ENCODE peak calls at places on chromosome 6, in seven cellular contexts. V, P, W, U, S, H and X are unnamed samples.

GRCh38 chr6:168088161-168089106 is 9.4 kb upstream of the FRMD1 start:
- ATAC-seq in V (no peak), P (peak; percentile 56), W (peak; percentile 82), U (no peak), S (no peak), H (peak; percentile 41), X (peak; percentile 67)

GRCh38 chr6:132684998-132685397 is 26.0 kb upstream of the TAAR1 start:
- ATAC-seq in V (no peak), P (no peak), W (no peak), U (no peak), S (no peak), H (peak; percentile 61), X (no peak)

GRCh38 chr6:30184417-30185031 is 21.2 kb downstream of the TRIM15 start:
- ATAC-seq in V (no peak), P (peak; percentile 31), W (no peak), U (no peak), S (no peak), H (peak; percentile 11), X (no peak)

GRCh38 chr6:161548713-161549112 is 274.9 kb upstream of the AGPAT4 start:
- ATAC-seq in V (no peak), P (no peak), W (no peak), U (no peak), S (no peak), H (no peak), X (no peak)

GRCh38 chr6:44676246-44676790 is 288.8 kb downstream of the CDC5L start:
- ATAC-seq in V (peak; percentile 24), P (no peak), W (no peak), U (no peak), S (no peak), H (no peak), X (no peak)

GRCh38 chr6:12354499-12354898 is 64.3 kb downstream of the EDN1 start:
- ATAC-seq in V (no peak), P (no peak), W (no peak), U (peak; percentile 77), S (no peak), H (peak; percentile 49), X (peak; percentile 80)

GRCh38 chr6:34083227-34083889 is 62.5 kb downstream of the GRM4 start:
- ATAC-seq in V (no peak), P (no peak), W (no peak), U (no peak), S (no peak), H (no peak), X (no peak)

GRCh38 chr6:28673800-28674671 is 148.4 kb downstream of the GPX5 start:
- ATAC-seq in V (no peak), P (peak; percentile 98), W (peak; percentile 86), U (peak; percentile 77), S (peak; percentile 94), H (no peak), X (no peak)

GRCh38 chr6:150624199-150624598 is 24.5 kb downstream of the PLEKHG1 start:
- ATAC-seq in V (no peak), P (no peak), W (no peak), U (no peak), S (no peak), H (no peak), X (no peak)

GRCh38 chr6:165777680-165778079 is 114.6 kb upstream of the PDE10A start:
- ATAC-seq in V (peak; percentile 79), P (no peak), W (peak; percentile 88), U (peak; percentile 34), S (peak; percentile 60), H (no peak), X (no peak)

GRCh38 chr6:107867302-107867615 is 43.1 kb upstream of the SCML4 start:
- ATAC-seq in V (peak; percentile 50), P (peak; percentile 52), W (peak; percentile 51), U (peak; percentile 35), S (peak; percentile 69), H (no peak), X (no peak)

GRCh38 chr6:106056060-106056737 is 29.9 kb upstream of the PRDM1 start:
- ATAC-seq in V (peak; percentile 57), P (no peak), W (no peak), U (no peak), S (no peak), H (no peak), X (no peak)

GRCh38 chr6:145844933-145845531 is 30.4 kb upstream of the FBXO30 start:
- ATAC-seq in V (peak; percentile 68), P (no peak), W (no peak), U (no peak), S (no peak), H (no peak), X (no peak)

GRCh38 chr6:53465732-53466131 is 79.2 kb downstream of the GCLC start:
- ATAC-seq in V (no peak), P (no peak), W (peak; percentile 87), U (no peak), S (no peak), H (peak; percentile 15), X (peak; percentile 49)

GRCh38 chr6:8494730-8495129 is 59.4 kb upstream of the SLC35B3 start:
- ATAC-seq in V (no peak), P (no peak), W (no peak), U (peak; percentile 21), S (no peak), H (no peak), X (no peak)

GRCh38 chr6:152206072-152206818 is 398.8 kb downstream of the ESR1 start:
- ATAC-seq in V (peak; percentile 87), P (no peak), W (peak; percentile 60), U (peak; percentile 55), S (peak; percentile 78), H (no peak), X (peak; percentile 48)

GRCh38 chr6:105038259-105038658 is 81.4 kb downstream of the LIN28B start:
- ATAC-seq in V (peak; percentile 69), P (no peak), W (peak; percentile 50), U (peak; percentile 35), S (peak; percentile 47), H (no peak), X (peak; percentile 71)

GRCh38 chr6:97630592-97630991 is 347.6 kb upstream of the MMS22L start:
- ATAC-seq in V (no peak), P (no peak), W (no peak), U (no peak), S (no peak), H (no peak), X (no peak)

GRCh38 chr6:143362192-143362558 is 88.3 kb downstream of the ADAT2 start:
- ATAC-seq in V (no peak), P (no peak), W (no peak), U (no peak), S (no peak), H (no peak), X (no peak)

DNA sequence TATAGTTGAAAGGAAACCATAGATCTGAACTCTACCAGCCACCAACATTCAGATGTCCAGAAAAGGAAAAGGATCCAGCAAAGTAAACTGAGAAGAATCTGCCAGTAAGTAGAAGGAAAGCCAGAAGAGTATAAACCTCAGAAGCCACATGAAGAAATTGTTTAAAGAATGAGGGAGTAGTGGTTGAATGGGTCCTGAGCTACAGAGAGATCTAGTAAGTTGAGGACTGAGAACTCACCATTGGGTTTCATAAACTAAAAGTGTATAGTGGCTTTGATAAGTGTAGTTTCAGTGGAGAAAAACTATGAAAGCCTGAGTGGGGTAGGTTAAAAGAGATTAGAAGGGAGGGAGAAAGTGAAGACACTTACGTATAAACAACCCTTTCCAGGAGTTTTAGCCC is 32.0 kb upstream of the SUMO4 start:
- ATAC-seq in V (no peak), P (no peak), W (no peak), U (peak; percentile 78), S (no peak), H (no peak), X (no peak)
- H3K4me1 ChIP-seq in V (peaks cover 11% of the 10 kb centered on the region), P (no peaks in the 10 kb centered on the region), W (peaks cover 18% of the 10 kb centered on the region), U (peaks cover 32% of the 10 kb centered on the region), S (peaks cover 6% of the 10 kb centered on the region), H (peaks cover 10% of the 10 kb centered on the region), X (peaks cover 53% of the 10 kb centered on the region)

DNA sequence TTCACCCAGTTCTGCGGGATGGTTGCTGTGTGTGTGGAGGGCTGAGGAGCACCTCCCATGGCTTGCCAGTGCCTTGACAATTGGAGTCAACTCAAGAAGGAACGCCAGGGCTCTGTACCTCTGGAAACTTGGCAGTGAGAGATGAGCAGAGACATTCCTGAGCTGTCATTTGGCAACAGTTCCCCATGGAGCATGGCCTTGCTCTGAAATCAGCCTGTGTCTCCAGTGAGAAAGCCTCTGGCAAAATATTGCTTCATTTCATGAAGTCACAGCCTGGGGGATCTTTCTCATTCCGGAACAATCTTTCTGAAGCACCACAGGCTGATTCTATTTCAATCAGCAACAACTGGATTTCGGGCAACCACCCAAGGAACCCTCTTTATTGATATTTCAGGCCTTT is 52.2 kb upstream of the FNDC1 start:
- ATAC-seq in V (no peak), P (no peak), W (no peak), U (no peak), S (no peak), H (peak; percentile 45), X (peak; percentile 84)
- TF ChIP-seq POLR2AphosphoS5 in V (no peak), P (no peak), W (no peak), U (no peak), S (no peak), H (no peak), X (no peak)

GRCh38 chr6:129665555-129665954 is 44.4 kb downstream of the ARHGAP18 start:
- ATAC-seq in V (no peak), P (no peak), W (no peak), U (no peak), S (no peak), H (no peak), X (no peak)

GRCh38 chr6:129671442-129672344 is 38.3 kb downstream of the ARHGAP18 start:
- ATAC-seq in V (peak; percentile 82), P (no peak), W (peak; percentile 78), U (peak; percentile 89), S (peak; percentile 67), H (peak; percentile 85), X (peak; percentile 41)

GRCh38 chr6:129670634-129671033 is 39.3 kb downstream of the ARHGAP18 start:
- ATAC-seq in V (no peak), P (no peak), W (no peak), U (no peak), S (no peak), H (no peak), X (no peak)

GRCh38 chr6:129667034-129667433 is 42.9 kb downstream of the ARHGAP18 start:
- ATAC-seq in V (no peak), P (no peak), W (no peak), U (no peak), S (no peak), H (no peak), X (no peak)

GRCh38 chr6:129667621-129668020 is 42.4 kb downstream of the ARHGAP18 start:
- ATAC-seq in V (peak; percentile 64), P (no peak), W (no peak), U (no peak), S (no peak), H (no peak), X (no peak)
- H3K27ac ChIP-seq in V (peak overlapping the region; percentile 6), P (no peak overlapping the region), W (no peak overlapping the region), U (no peak overlapping the region), S (peak overlapping the region; percentile 87), H (no peak overlapping the region), X (no peak overlapping the region)

GRCh38 chr6:87741001-87741650 is 39.1 kb upstream of the AKIRIN2 start:
- ATAC-seq in V (peak; percentile 60), P (no peak), W (no peak), U (no peak), S (no peak), H (no peak), X (no peak)

GRCh38 chr6:87736809-87737540 is 34.9 kb upstream of the AKIRIN2 start:
- ATAC-seq in V (no peak), P (no peak), W (no peak), U (peak; percentile 69), S (no peak), H (no peak), X (no peak)

GRCh38 chr6:87737948-87738347 is 35.9 kb upstream of the AKIRIN2 start:
- ATAC-seq in V (peak; percentile 32), P (no peak), W (no peak), U (peak; percentile 74), S (no peak), H (no peak), X (no peak)

GRCh38 chr6:87742106-87742505 is 40.1 kb upstream of the AKIRIN2 start:
- ATAC-seq in V (peak; percentile 68), P (no peak), W (no peak), U (peak; percentile 81), S (no peak), H (peak; percentile 41), X (no peak)

GRCh38 chr6:87738673-87739225 is 36.7 kb upstream of the AKIRIN2 start:
- ATAC-seq in V (no peak), P (no peak), W (no peak), U (peak; percentile 4), S (no peak), H (no peak), X (no peak)
- H3K4me1 ChIP-seq in V (peaks cover 13% of the 10 kb centered on the region), P (no peaks in the 10 kb centered on the region), W (peaks cover 26% of the 10 kb centered on the region), U (peaks cover 24% of the 10 kb centered on the region), S (no peaks in the 10 kb centered on the region), H (peaks cover 3% of the 10 kb centered on the region), X (no peaks in the 10 kb centered on the region)